ENCODE peak calls at places on chromosomes 7 and 10, in four cellular contexts. One of them, this sample, is unnamed.

GRCh38 chr10:63504145-63504881 is 16.9 kb upstream of the REEP3 start:
- DNase-seq in Panc1: no peak
- DNase-seq in transverse colon: no peak
- DNase-seq in CD4-positive, alpha-beta T cell: no peak
- DNase-seq in this sample: no peak

GRCh38 chr10:4549254-4549653 is 276.8 kb upstream of the AKR1E2 start:
- DNase-seq in Panc1: no peak
- DNase-seq in transverse colon: no peak
- DNase-seq in CD4-positive, alpha-beta T cell: no peak
- DNase-seq in this sample: no peak

GRCh38 chr7:157347217-157347904 is 10.6 kb downstream of the DNAJB6 start:
- DNase-seq in Panc1: no peak
- DNase-seq in transverse colon: peak; percentile 21
- DNase-seq in CD4-positive, alpha-beta T cell: no peak
- DNase-seq in this sample: peak; percentile 56

GRCh38 chr7:5354460-5355279 is 69.0 kb downstream of the TNRC18 start:
- DNase-seq in Panc1: no peak
- DNase-seq in transverse colon: peak; percentile 81
- DNase-seq in CD4-positive, alpha-beta T cell: no peak
- DNase-seq in this sample: no peak

GRCh38 chr10:14478639-14479038 is 147.9 kb upstream of the FRMD4A start:
- DNase-seq in Panc1: no peak
- DNase-seq in transverse colon: no peak
- DNase-seq in CD4-positive, alpha-beta T cell: no peak
- DNase-seq in this sample: peak; percentile 35

GRCh38 chr7:29987821-29988317 is 1.7 kb downstream of the SCRN1 start:
- DNase-seq in Panc1: peak; percentile 81
- DNase-seq in transverse colon: no peak
- DNase-seq in CD4-positive, alpha-beta T cell: no peak
- DNase-seq in this sample: no peak

GRCh38 chr7:149882264-149883048 is 8.7 kb downstream of the ATP6V0E2 start:
- DNase-seq in Panc1: no peak
- DNase-seq in transverse colon: no peak
- DNase-seq in CD4-positive, alpha-beta T cell: no peak
- DNase-seq in this sample: no peak

GRCh38 chr10:23186697-23187096 is 5.4 kb upstream of the PTF1A start:
- DNase-seq in Panc1: no peak
- DNase-seq in transverse colon: no peak
- DNase-seq in CD4-positive, alpha-beta T cell: no peak
- DNase-seq in this sample: no peak

GRCh38 chr10:118957141-118957825 is 72.2 kb upstream of the NANOS1 start:
- DNase-seq in Panc1: no peak
- DNase-seq in transverse colon: no peak
- DNase-seq in CD4-positive, alpha-beta T cell: no peak
- DNase-seq in this sample: no peak

GRCh38 chr10:86644412-86645110 is 9.8 kb upstream of the OPN4 start:
- DNase-seq in Panc1: no peak
- DNase-seq in transverse colon: no peak
- DNase-seq in CD4-positive, alpha-beta T cell: no peak
- DNase-seq in this sample: peak; percentile 39

GRCh38 chr10:102449321-102450123 is 1.8 kb downstream of the C10orf95 start:
- DNase-seq in Panc1: no peak
- DNase-seq in transverse colon: peak; percentile 91
- DNase-seq in CD4-positive, alpha-beta T cell: peak; percentile 84
- DNase-seq in this sample: peak; percentile 95

DNA sequence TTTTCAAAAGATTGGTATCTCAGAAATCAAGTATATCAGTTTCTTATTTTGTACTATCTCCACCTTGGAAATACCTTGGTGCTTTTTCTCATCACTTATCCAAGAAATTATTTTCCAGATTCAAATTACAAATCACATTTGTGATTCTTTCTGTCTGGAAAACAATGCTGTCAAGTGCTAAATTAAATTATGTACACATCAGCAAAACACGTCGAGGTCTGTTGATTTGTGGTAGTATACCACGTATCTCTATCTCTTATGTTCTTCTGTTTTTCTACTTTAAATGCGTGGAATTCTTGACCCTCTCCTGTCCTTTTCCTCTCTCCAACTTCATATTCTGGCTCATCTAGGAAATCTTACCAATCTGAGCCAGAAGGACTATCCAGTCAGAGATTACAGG is 214.5 kb downstream of the PTN start:
- DNase-seq in Panc1: no peak
- DNase-seq in transverse colon: no peak
- DNase-seq in CD4-positive, alpha-beta T cell: no peak
- DNase-seq in this sample: no peak
- TF ChIP-seq CTCF in Panc1: no peak
- TF ChIP-seq CTCF in transverse colon: no peak
- TF ChIP-seq CTCF in CD4-positive, alpha-beta T cell: no peak
- TF ChIP-seq CTCF in this sample: no peak

GRCh38 chr10:789831-790701 is 100.6 kb upstream of the DIP2C start:
- DNase-seq in Panc1: no peak
- DNase-seq in transverse colon: no peak
- DNase-seq in CD4-positive, alpha-beta T cell: no peak
- DNase-seq in this sample: no peak

GRCh38 chr10:787933-788651 is 98.6 kb upstream of the DIP2C start:
- DNase-seq in Panc1: no peak
- DNase-seq in transverse colon: no peak
- DNase-seq in CD4-positive, alpha-beta T cell: no peak
- DNase-seq in this sample: no peak

GRCh38 chr10:790821-791551 is 101.5 kb upstream of the DIP2C start:
- DNase-seq in Panc1: no peak
- DNase-seq in transverse colon: no peak
- DNase-seq in CD4-positive, alpha-beta T cell: no peak
- DNase-seq in this sample: no peak

GRCh38 chr10:786666-787512 is 97.4 kb upstream of the DIP2C start:
- DNase-seq in Panc1: no peak
- DNase-seq in transverse colon: no peak
- DNase-seq in CD4-positive, alpha-beta T cell: no peak
- DNase-seq in this sample: no peak

DNA sequence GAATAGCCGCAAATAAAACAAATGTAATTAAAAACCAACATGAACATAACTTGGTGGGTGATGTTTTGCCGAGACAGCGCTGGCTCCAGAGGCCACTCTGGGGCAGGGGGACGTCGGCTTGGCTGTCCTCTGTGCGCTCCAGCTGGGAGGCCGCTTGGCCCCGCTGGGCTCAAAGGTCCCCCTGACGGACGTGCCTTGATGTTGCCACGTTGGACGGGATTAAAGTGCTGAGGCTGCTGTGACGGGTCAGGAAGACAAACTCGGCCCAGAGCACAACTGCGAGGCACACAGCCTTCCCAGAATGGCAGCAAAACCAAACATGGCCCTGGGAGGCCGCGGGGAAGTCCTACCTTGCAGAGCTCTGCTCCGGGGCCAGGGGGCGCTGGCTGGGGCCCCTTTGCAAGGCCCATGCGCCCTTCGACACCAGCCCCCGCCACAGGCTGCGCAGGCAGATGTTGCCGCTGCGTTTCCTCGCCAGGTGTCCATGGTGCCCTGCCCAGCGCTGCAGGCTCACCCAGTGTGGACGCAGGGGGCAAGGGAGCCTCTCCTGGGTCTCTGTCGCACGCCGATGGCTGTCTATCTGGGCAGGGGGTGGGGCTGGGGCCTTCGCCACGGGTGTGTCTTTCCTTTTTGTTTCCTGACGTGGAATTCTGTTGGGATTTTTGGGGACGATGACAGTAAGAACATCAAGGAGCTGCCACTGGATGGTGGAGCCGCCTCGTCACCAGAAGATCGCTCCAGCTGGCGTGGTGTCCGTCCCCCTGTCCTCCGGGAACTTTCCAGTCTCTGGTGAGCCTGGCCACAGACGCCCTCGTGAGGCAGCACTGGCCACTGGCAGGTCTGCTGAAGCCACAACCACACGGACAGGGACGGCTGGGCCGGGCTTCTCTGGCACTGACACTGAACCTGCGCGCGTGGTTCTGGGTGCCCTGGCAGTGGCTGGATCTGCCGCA is 99.6 kb upstream of the DIP2C start:
- DNase-seq in Panc1: peak; percentile 20
- DNase-seq in transverse colon: peak; percentile 82
- DNase-seq in CD4-positive, alpha-beta T cell: no peak
- DNase-seq in this sample: peak; percentile 65
- TF ChIP-seq CTCF in Panc1: peak; percentile 82
- TF ChIP-seq CTCF in transverse colon: no peak
- TF ChIP-seq CTCF in CD4-positive, alpha-beta T cell: no peak
- TF ChIP-seq CTCF in this sample: peak; percentile 40

GRCh38 chr10:132536964-132537712 is 449 bp upstream of the INPP5A start:
- DNase-seq in Panc1: peak; percentile 82
- DNase-seq in transverse colon: peak; percentile 100
- DNase-seq in CD4-positive, alpha-beta T cell: peak; percentile 100
- DNase-seq in this sample: peak; percentile 100
- TF ChIP-seq CTCF in Panc1: peak; percentile 70
- TF ChIP-seq CTCF in transverse colon: no peak
- TF ChIP-seq CTCF in CD4-positive, alpha-beta T cell: no peak
- TF ChIP-seq CTCF in this sample: no peak

GRCh38 chr10:113108180-113108835 is 158.3 kb downstream of the TCF7L2 start:
- DNase-seq in Panc1: no peak
- DNase-seq in transverse colon: no peak
- DNase-seq in CD4-positive, alpha-beta T cell: no peak
- DNase-seq in this sample: peak; percentile 57
- TF ChIP-seq CTCF in Panc1: peak; percentile 96
- TF ChIP-seq CTCF in transverse colon: no peak
- TF ChIP-seq CTCF in CD4-positive, alpha-beta T cell: peak; percentile 49
- TF ChIP-seq CTCF in this sample: peak; percentile 82

DNA sequence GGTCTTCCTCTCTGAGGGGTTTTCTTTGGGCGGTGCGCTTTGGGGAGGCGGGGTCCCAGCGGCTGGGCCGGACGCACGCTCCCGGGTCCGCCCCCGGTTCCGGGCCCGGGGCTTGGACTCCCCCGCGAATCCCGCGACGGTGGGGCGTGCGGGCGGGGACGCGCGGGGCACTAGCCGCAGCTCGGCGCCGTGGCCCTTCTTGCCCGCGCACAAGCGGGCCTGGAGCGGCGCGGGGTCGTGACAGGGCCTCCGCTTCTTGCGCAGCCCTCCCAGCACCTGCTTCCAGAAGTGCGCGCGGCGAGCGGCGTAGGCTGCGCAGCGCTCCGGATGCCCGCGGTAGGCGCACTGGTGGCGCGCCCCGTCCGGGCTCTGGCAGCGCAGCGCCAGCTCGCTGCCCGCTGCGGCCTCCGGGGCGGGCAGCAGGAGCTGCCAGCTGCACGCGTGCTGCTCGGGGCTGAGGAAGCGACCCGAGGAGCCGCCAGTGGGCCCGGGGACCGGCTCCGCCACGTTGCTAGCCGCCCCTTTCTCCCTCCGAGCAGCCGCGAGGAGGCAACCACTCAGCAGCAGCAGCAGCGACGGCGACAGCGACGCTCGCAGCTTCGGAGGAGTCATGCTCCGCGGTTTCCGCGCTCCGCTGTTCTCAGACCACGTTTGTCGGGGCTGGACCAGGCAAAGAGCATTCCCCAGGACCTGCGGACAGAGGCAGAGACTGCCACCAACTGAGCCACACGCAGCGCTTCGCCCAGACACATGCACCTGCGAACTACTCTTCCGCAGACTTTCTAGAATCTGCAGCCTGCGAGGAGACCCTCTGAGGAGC is 718 bp downstream of the FGFBP3 start:
- DNase-seq in Panc1: peak; percentile 87
- DNase-seq in transverse colon: peak; percentile 77
- DNase-seq in CD4-positive, alpha-beta T cell: peak; percentile 57
- DNase-seq in this sample: peak; percentile 80
- TF ChIP-seq CTCF in Panc1: peak; percentile 95
- TF ChIP-seq CTCF in transverse colon: no peak
- TF ChIP-seq CTCF in CD4-positive, alpha-beta T cell: peak; percentile 55
- TF ChIP-seq CTCF in this sample: peak; percentile 19

GRCh38 chr10:43251664-43252165 is 15.2 kb downstream of the RASGEF1A start:
- DNase-seq in Panc1: no peak
- DNase-seq in transverse colon: no peak
- DNase-seq in CD4-positive, alpha-beta T cell: no peak
- DNase-seq in this sample: no peak
- TF ChIP-seq CTCF in Panc1: no peak
- TF ChIP-seq CTCF in transverse colon: no peak
- TF ChIP-seq CTCF in CD4-positive, alpha-beta T cell: no peak
- TF ChIP-seq CTCF in this sample: no peak

GRCh38 chr7:24834150-24834798 is 77.0 kb upstream of the GSDME start:
- DNase-seq in Panc1: no peak
- DNase-seq in transverse colon: peak; percentile 34
- DNase-seq in CD4-positive, alpha-beta T cell: no peak
- DNase-seq in this sample: no peak
- TF ChIP-seq CTCF in Panc1: no peak
- TF ChIP-seq CTCF in transverse colon: no peak
- TF ChIP-seq CTCF in CD4-positive, alpha-beta T cell: no peak
- TF ChIP-seq CTCF in this sample: no peak

GRCh38 chr7:22979861-22980260 is 34.1 kb downstream of the HYCC1 start:
- DNase-seq in Panc1: no peak
- DNase-seq in transverse colon: no peak
- DNase-seq in CD4-positive, alpha-beta T cell: no peak
- DNase-seq in this sample: no peak
- TF ChIP-seq CTCF in Panc1: no peak
- TF ChIP-seq CTCF in transverse colon: no peak
- TF ChIP-seq CTCF in CD4-positive, alpha-beta T cell: no peak
- TF ChIP-seq CTCF in this sample: no peak

GRCh38 chr7:74713567-74713966 is 56.0 kb downstream of the GTF2I start:
- DNase-seq in Panc1: no peak
- DNase-seq in transverse colon: no peak
- DNase-seq in CD4-positive, alpha-beta T cell: no peak
- DNase-seq in this sample: no peak

GRCh38 chr7:74708569-74709275 is 51.2 kb downstream of the GTF2I start:
- DNase-seq in Panc1: no peak
- DNase-seq in transverse colon: no peak
- DNase-seq in CD4-positive, alpha-beta T cell: no peak
- DNase-seq in this sample: no peak

GRCh38 chr7:74707216-74707615 is 49.7 kb downstream of the GTF2I start:
- DNase-seq in Panc1: no peak
- DNase-seq in transverse colon: no peak
- DNase-seq in CD4-positive, alpha-beta T cell: no peak
- DNase-seq in this sample: no peak

GRCh38 chr7:74709880-74710671 is 52.6 kb downstream of the GTF2I start:
- DNase-seq in Panc1: peak; percentile 10
- DNase-seq in transverse colon: no peak
- DNase-seq in CD4-positive, alpha-beta T cell: no peak
- DNase-seq in this sample: no peak
- TF ChIP-seq CTCF in Panc1: no peak
- TF ChIP-seq CTCF in transverse colon: no peak
- TF ChIP-seq CTCF in CD4-positive, alpha-beta T cell: no peak
- TF ChIP-seq CTCF in this sample: no peak

GRCh38 chr10:69786791-69787190 is 14.9 kb upstream of the COL13A1 start:
- DNase-seq in Panc1: no peak
- DNase-seq in transverse colon: no peak
- DNase-seq in CD4-positive, alpha-beta T cell: no peak
- DNase-seq in this sample: no peak
- TF ChIP-seq CTCF in Panc1: peak; percentile 61
- TF ChIP-seq CTCF in transverse colon: no peak
- TF ChIP-seq CTCF in CD4-positive, alpha-beta T cell: no peak
- TF ChIP-seq CTCF in this sample: no peak

This sample was measured in activated CD8-positive, alpha-beta T cell treated with anti-CD3 and anti-CD28 coated beads for 36 hours.